ENCODE peak calls at places on chromosomes 13 and 19, in six cellular contexts. One of them, this sample, is unnamed.

GRCh38 chr19:40381321-40381720 is 8.7 kb downstream of the HIPK4 start:
- DNase-seq in thoracic aorta: no peak
- DNase-seq in NCI-H748 treated with DMSO at 0.1 percent for 48 hours: no peak
- DNase-seq in AG09319: no peak
- DNase-seq in fibroblast of the aortic adventitia: no peak
- DNase-seq in hypothalamus: no peak
- DNase-seq in this sample: no peak

GRCh38 chr13:98919566-98919965 is 58.3 kb downstream of the DOCK9 start:
- DNase-seq in thoracic aorta: no peak
- DNase-seq in NCI-H748 treated with DMSO at 0.1 percent for 48 hours: no peak
- DNase-seq in AG09319: no peak
- DNase-seq in fibroblast of the aortic adventitia: no peak
- DNase-seq in hypothalamus: no peak
- DNase-seq in this sample: no peak

GRCh38 chr13:113991676-113992179 is 17.9 kb upstream of the C13orf46 start:
- DNase-seq in thoracic aorta: no peak
- DNase-seq in NCI-H748 treated with DMSO at 0.1 percent for 48 hours: no peak
- DNase-seq in AG09319: no peak
- DNase-seq in fibroblast of the aortic adventitia: no peak
- DNase-seq in hypothalamus: no peak
- DNase-seq in this sample: no peak

GRCh38 chr13:24502567-24503375 is 9.8 kb downstream of the PARP4 start:
- DNase-seq in thoracic aorta: no peak
- DNase-seq in NCI-H748 treated with DMSO at 0.1 percent for 48 hours: no peak
- DNase-seq in AG09319: no peak
- DNase-seq in fibroblast of the aortic adventitia: peak
- DNase-seq in hypothalamus: no peak
- DNase-seq in this sample: no peak

GRCh38 chr19:50060107-50060506 is 34.3 kb downstream of the ZNF473 start:
- DNase-seq in thoracic aorta: no peak
- DNase-seq in NCI-H748 treated with DMSO at 0.1 percent for 48 hours: no peak
- DNase-seq in AG09319: no peak
- DNase-seq in fibroblast of the aortic adventitia: no peak
- DNase-seq in hypothalamus: no peak
- DNase-seq in this sample: no peak

GRCh38 chr13:113488283-113488682 is 2.2 kb downstream of the DCUN1D2 start:
- DNase-seq in thoracic aorta: no peak
- DNase-seq in NCI-H748 treated with DMSO at 0.1 percent for 48 hours: no peak
- DNase-seq in AG09319: no peak
- DNase-seq in fibroblast of the aortic adventitia: no peak
- DNase-seq in hypothalamus: no peak
- DNase-seq in this sample: no peak

GRCh38 chr13:28541966-28542365 is 47.0 kb upstream of the FLT1 start:
- DNase-seq in thoracic aorta: no peak
- DNase-seq in NCI-H748 treated with DMSO at 0.1 percent for 48 hours: no peak
- DNase-seq in AG09319: no peak
- DNase-seq in fibroblast of the aortic adventitia: peak
- DNase-seq in hypothalamus: no peak
- DNase-seq in this sample: no peak

GRCh38 chr19:50434525-50434924 is 1.8 kb downstream of the MYBPC2 start:
- DNase-seq in thoracic aorta: no peak
- DNase-seq in NCI-H748 treated with DMSO at 0.1 percent for 48 hours: no peak
- DNase-seq in AG09319: no peak
- DNase-seq in fibroblast of the aortic adventitia: no peak
- DNase-seq in hypothalamus: no peak
- DNase-seq in this sample: no peak

GRCh38 chr19:51948979-51949378 is 21.7 kb downstream of the ZNF613 start:
- DNase-seq in thoracic aorta: no peak
- DNase-seq in NCI-H748 treated with DMSO at 0.1 percent for 48 hours: peak
- DNase-seq in AG09319: no peak
- DNase-seq in fibroblast of the aortic adventitia: peak
- DNase-seq in hypothalamus: peak
- DNase-seq in this sample: no peak

GRCh38 chr19:38190061-38190460 is 34.0 kb downstream of the DPF1 start:
- DNase-seq in thoracic aorta: no peak
- DNase-seq in NCI-H748 treated with DMSO at 0.1 percent for 48 hours: no peak
- DNase-seq in AG09319: no peak
- DNase-seq in fibroblast of the aortic adventitia: no peak
- DNase-seq in hypothalamus: no peak
- DNase-seq in this sample: no peak

GRCh38 chr13:23558675-23559536 is 11.3 kb upstream of the TNFRSF19 start:
- DNase-seq in thoracic aorta: no peak
- DNase-seq in NCI-H748 treated with DMSO at 0.1 percent for 48 hours: peak
- DNase-seq in AG09319: peak
- DNase-seq in fibroblast of the aortic adventitia: peak
- DNase-seq in hypothalamus: no peak
- DNase-seq in this sample: peak

GRCh38 chr13:98556968-98557591 is 19.8 kb downstream of the STK24 start:
- DNase-seq in thoracic aorta: no peak
- DNase-seq in NCI-H748 treated with DMSO at 0.1 percent for 48 hours: no peak
- DNase-seq in AG09319: no peak
- DNase-seq in fibroblast of the aortic adventitia: no peak
- DNase-seq in hypothalamus: no peak
- DNase-seq in this sample: no peak

GRCh38 chr19:389935-390289 is 19.0 kb downstream of the C2CD4C start:
- DNase-seq in thoracic aorta: no peak
- DNase-seq in NCI-H748 treated with DMSO at 0.1 percent for 48 hours: no peak
- DNase-seq in AG09319: no peak
- DNase-seq in fibroblast of the aortic adventitia: no peak
- DNase-seq in hypothalamus: no peak
- DNase-seq in this sample: no peak

GRCh38 chr13:90717451-90717936 is 630.0 kb upstream of the MIR17HG start:
- DNase-seq in thoracic aorta: no peak
- DNase-seq in NCI-H748 treated with DMSO at 0.1 percent for 48 hours: no peak
- DNase-seq in AG09319: peak
- DNase-seq in fibroblast of the aortic adventitia: peak
- DNase-seq in hypothalamus: no peak
- DNase-seq in this sample: no peak

GRCh38 chr13:37651891-37652290 is 53.3 kb upstream of the POSTN start:
- DNase-seq in thoracic aorta: no peak
- DNase-seq in NCI-H748 treated with DMSO at 0.1 percent for 48 hours: no peak
- DNase-seq in AG09319: no peak
- DNase-seq in fibroblast of the aortic adventitia: no peak
- DNase-seq in hypothalamus: no peak
- DNase-seq in this sample: no peak

GRCh38 chr19:29303707-29304090 is 90.7 kb upstream of the UQCRFS1 start:
- DNase-seq in thoracic aorta: no peak
- DNase-seq in NCI-H748 treated with DMSO at 0.1 percent for 48 hours: no peak
- DNase-seq in AG09319: no peak
- DNase-seq in fibroblast of the aortic adventitia: no peak
- DNase-seq in hypothalamus: no peak
- DNase-seq in this sample: no peak

GRCh38 chr13:26895081-26895807 is 134.7 kb upstream of the GPR12 start:
- DNase-seq in thoracic aorta: no peak
- DNase-seq in NCI-H748 treated with DMSO at 0.1 percent for 48 hours: no peak
- DNase-seq in AG09319: no peak
- DNase-seq in fibroblast of the aortic adventitia: no peak
- DNase-seq in hypothalamus: no peak
- DNase-seq in this sample: no peak

GRCh38 chr13:84961023-84961422 is 838.2 kb downstream of the SLITRK6 start:
- DNase-seq in thoracic aorta: no peak
- DNase-seq in NCI-H748 treated with DMSO at 0.1 percent for 48 hours: no peak
- DNase-seq in AG09319: no peak
- DNase-seq in fibroblast of the aortic adventitia: no peak
- DNase-seq in hypothalamus: no peak
- DNase-seq in this sample: no peak

GRCh38 chr19:40575326-40575725 is 1.3 kb upstream of the SHKBP1 start:
- DNase-seq in thoracic aorta: no peak
- DNase-seq in NCI-H748 treated with DMSO at 0.1 percent for 48 hours: no peak
- DNase-seq in AG09319: no peak
- DNase-seq in fibroblast of the aortic adventitia: no peak
- DNase-seq in hypothalamus: no peak
- DNase-seq in this sample: no peak

GRCh38 chr19:58059003-58059671 is at the start of gene ZNF135:
- DNase-seq in thoracic aorta: peak
- DNase-seq in NCI-H748 treated with DMSO at 0.1 percent for 48 hours: peak
- DNase-seq in AG09319: peak
- DNase-seq in fibroblast of the aortic adventitia: peak
- DNase-seq in hypothalamus: peak
- DNase-seq in this sample: peak

GRCh38 chr13:113963376-113963775 is 10.5 kb downstream of the C13orf46 start:
- DNase-seq in thoracic aorta: no peak
- DNase-seq in NCI-H748 treated with DMSO at 0.1 percent for 48 hours: no peak
- DNase-seq in AG09319: no peak
- DNase-seq in fibroblast of the aortic adventitia: no peak
- DNase-seq in hypothalamus: no peak
- DNase-seq in this sample: no peak

GRCh38 chr13:43991773-43992201 is 112.1 kb downstream of the LACC1 start:
- DNase-seq in thoracic aorta: no peak
- DNase-seq in NCI-H748 treated with DMSO at 0.1 percent for 48 hours: peak
- DNase-seq in AG09319: no peak
- DNase-seq in fibroblast of the aortic adventitia: no peak
- DNase-seq in hypothalamus: no peak
- DNase-seq in this sample: no peak

GRCh38 chr13:45521292-45521691 is 56.6 kb downstream of the COG3 start:
- DNase-seq in thoracic aorta: no peak
- DNase-seq in NCI-H748 treated with DMSO at 0.1 percent for 48 hours: no peak
- DNase-seq in AG09319: no peak
- DNase-seq in fibroblast of the aortic adventitia: peak
- DNase-seq in hypothalamus: no peak
- DNase-seq in this sample: no peak

GRCh38 chr19:38709671-38710415 is 34.4 kb downstream of the CAPN12 start:
- DNase-seq in thoracic aorta: no peak
- DNase-seq in NCI-H748 treated with DMSO at 0.1 percent for 48 hours: no peak
- DNase-seq in AG09319: no peak
- DNase-seq in fibroblast of the aortic adventitia: no peak
- DNase-seq in hypothalamus: no peak
- DNase-seq in this sample: no peak

This sample was measured in pulmonary artery endothelial cell.